ENCODE peak calls at places on chromosomes 3 and 15, in four cellular contexts. J, M, Q and I are unnamed samples.

GRCh38 chr3:139870000-139870675 is 64.8 kb upstream of the CLSTN2 start:
- DNase-seq in Q (no peak), M (no peak), J (no peak), I (no peak)

GRCh38 chr3:174775603-174776002 is 83.5 kb upstream of the NAALADL2 start:
- DNase-seq in J (peak; percentile 25), Q (no peak), M (no peak), I (no peak)

GRCh38 chr3:126817781-126818180 is 113.7 kb downstream of the CHCHD6 start:
- DNase-seq in M (no peak), J (no peak), Q (no peak), I (no peak)

GRCh38 chr15:80121546-80121945 is 31.3 kb upstream of the FAH start:
- DNase-seq in M (no peak), Q (no peak), J (no peak), I (no peak)

GRCh38 chr15:74179101-74179841 is 5.8 kb downstream of the ISLR start:
- DNase-seq in M (no peak), J (peak; percentile 78), Q (peak; percentile 94), I (peak; percentile 91)

GRCh38 chr3:112718516-112718915 is 77.6 kb upstream of the CCDC80 start:
- DNase-seq in J (no peak), Q (no peak), M (no peak), I (no peak)

GRCh38 chr15:44956388-44956787 is at the start of gene TERB2:
- DNase-seq in J (no peak), M (no peak), Q (no peak), I (no peak)

GRCh38 chr3:25856902-25857518 is 67.1 kb downstream of the OXSM start:
- DNase-seq in Q (no peak), M (peak; percentile 75), J (no peak), I (no peak)

GRCh38 chr3:102536479-102536878 is 101.7 kb downstream of the ZPLD1 start:
- DNase-seq in Q (no peak), M (peak; percentile 58), J (no peak), I (no peak)

GRCh38 chr3:179801263-179801662 is 148.4 kb downstream of the USP13 start:
- DNase-seq in M (no peak), J (no peak), Q (no peak), I (no peak)

GRCh38 chr15:36882487-36883108 is 217.8 kb downstream of the MEIS2 start:
- DNase-seq in J (no peak), M (no peak), Q (no peak), I (no peak)

GRCh38 chr3:134194247-134194646 is 56.4 kb downstream of the RYK start:
- DNase-seq in J (no peak), M (no peak), Q (no peak), I (no peak)

GRCh38 chr3:169456900-169457299 is 206.6 kb downstream of the MECOM start:
- DNase-seq in M (no peak), J (no peak), Q (no peak), I (no peak)

GRCh38 chr3:151305081-151305777 is 11.4 kb downstream of the GPR87 start:
- DNase-seq in J (no peak), Q (peak; percentile 38), M (no peak), I (no peak)

GRCh38 chr15:39582977-39583585 is 2.2 kb downstream of the THBS1 start:
- DNase-seq in Q (no peak), J (no peak), M (no peak), I (no peak)

GRCh38 chr15:96047255-96047931 is 283.1 kb upstream of the NR2F2 start:
- DNase-seq in Q (peak; percentile 36), J (peak; percentile 18), M (no peak), I (no peak)

GRCh38 chr3:128079823-128080222 is 27.6 kb downstream of the SEC61A1 start:
- DNase-seq in M (no peak), Q (no peak), J (no peak), I (no peak)

GRCh38 chr3:178099885-178100284 is 436.4 kb upstream of the KCNMB2 start:
- DNase-seq in M (no peak), J (no peak), Q (no peak), I (no peak)

GRCh38 chr3:134354612-134355275 is 19.5 kb downstream of the AMOTL2 start:
- DNase-seq in J (no peak), Q (no peak), M (no peak), I (no peak)

GRCh38 chr15:32831458-32831857 is 113.7 kb downstream of the GREM1 start:
- DNase-seq in J (no peak), Q (no peak), M (no peak), I (no peak)

GRCh38 chr15:91694131-91694828 is 159.2 kb upstream of the SLCO3A1 start:
- DNase-seq in M (no peak), J (peak; percentile 46), Q (peak; percentile 57), I (peak; percentile 76)

GRCh38 chr3:184822654-184823053 is 10.7 kb downstream of the VPS8 start:
- DNase-seq in J (no peak), Q (no peak), M (no peak), I (no peak)

GRCh38 chr3:97932387-97932801 is 39.8 kb downstream of the RIOX2 start:
- DNase-seq in J (peak; percentile 22), Q (no peak), M (no peak), I (no peak)

GRCh38 chr3:129859272-129859671 is 34.2 kb downstream of the TMCC1 start:
- DNase-seq in Q (no peak), J (no peak), M (no peak), I (no peak)

GRCh38 chr15:82855286-82856092 is 46.1 kb downstream of the WHAMM start:
- DNase-seq in M (peak; percentile 43), Q (no peak), J (peak; percentile 17), I (peak; percentile 50)

GRCh38 chr3:39106281-39107055 is 959 bp downstream of the GORASP1 start:
- DNase-seq in M (no peak), Q (no peak), J (no peak), I (peak; percentile 57)

GRCh38 chr15:65738649-65739048 is 53.4 kb downstream of the DENND4A start:
- DNase-seq in J (no peak), Q (no peak), M (no peak), I (no peak)

GRCh38 chr3:8660271-8660731 is 15.7 kb upstream of the SSUH2 start:
- DNase-seq in Q (no peak), J (no peak), M (no peak), I (no peak)

GRCh38 chr15:57500979-57501576 is 90.6 kb upstream of the MYZAP start:
- DNase-seq in J (no peak), Q (no peak), M (no peak), I (no peak)

GRCh38 chr3:170007031-170007663 is 30.6 kb upstream of the GPR160 start:
- DNase-seq in M (peak; percentile 69), Q (no peak), J (no peak), I (no peak)

GRCh38 chr15:62138124-62138523 is 27.0 kb downstream of the C2CD4B start:
- DNase-seq in J (no peak), Q (peak; percentile 54), M (no peak), I (no peak)

GRCh38 chr15:34737379-34737928 is 17.3 kb downstream of the GJD2 start:
- DNase-seq in Q (no peak), J (peak; percentile 29), M (no peak), I (no peak)

GRCh38 chr3:51955893-51956770 is 951 bp downstream of the GPR62 start:
- DNase-seq in M (peak; percentile 36), Q (peak; percentile 53), J (peak; percentile 50), I (no peak)
- H3K4me3 ChIP-seq in M (no peak overlapping the region), Q (peak overlapping the region; percentile 40), J (peak overlapping the region; percentile 54), I (peak overlapping the region; percentile 48)

DNA sequence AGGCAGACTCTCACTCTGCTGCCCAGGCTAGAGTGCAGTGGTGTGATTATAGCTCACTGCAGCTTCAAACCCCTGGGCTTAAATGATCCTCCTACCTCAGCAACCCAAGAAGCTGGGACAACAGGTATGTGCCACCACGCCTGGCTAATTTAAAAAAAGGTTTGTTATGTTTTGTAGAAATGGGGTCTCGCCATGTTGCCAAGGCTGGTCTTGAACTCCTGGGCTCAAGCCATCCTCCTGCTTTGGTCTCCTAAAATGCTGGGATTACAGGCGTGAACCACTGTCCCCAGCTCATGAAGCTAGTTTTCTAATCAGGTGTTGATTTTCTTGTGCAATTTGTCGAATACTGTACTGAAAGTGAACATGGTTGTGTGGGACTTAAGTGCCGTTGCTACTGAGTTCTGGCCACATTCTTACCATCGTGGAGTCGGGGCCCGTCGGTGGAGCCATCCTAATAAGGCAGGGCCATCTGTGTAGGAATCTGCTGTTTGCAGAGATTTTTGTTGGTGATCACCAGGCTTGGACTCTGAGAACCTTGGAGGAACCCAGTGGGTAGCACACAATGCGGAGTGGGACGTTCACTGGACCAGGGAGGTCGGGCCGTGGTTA is 193.2 kb downstream of the GOLGA6L6 start:
- DNase-seq in Q (no peak), M (no peak), J (no peak), I (no peak)
- H3K9me3 ChIP-seq in Q (no peaks in the 10 kb centered on the region), M (no peaks in the 10 kb centered on the region), J (no peaks in the 10 kb centered on the region), I (peaks cover 11% of the 10 kb centered on the region)

GRCh38 chr15:101211897-101212296 is 40.0 kb downstream of the CHSY1 start:
- DNase-seq in Q (no peak), J (no peak), M (no peak), I (no peak)
- TF ChIP-seq CTCF in Q (no peak), J (no peak), M (no peak), I (no peak)

DNA sequence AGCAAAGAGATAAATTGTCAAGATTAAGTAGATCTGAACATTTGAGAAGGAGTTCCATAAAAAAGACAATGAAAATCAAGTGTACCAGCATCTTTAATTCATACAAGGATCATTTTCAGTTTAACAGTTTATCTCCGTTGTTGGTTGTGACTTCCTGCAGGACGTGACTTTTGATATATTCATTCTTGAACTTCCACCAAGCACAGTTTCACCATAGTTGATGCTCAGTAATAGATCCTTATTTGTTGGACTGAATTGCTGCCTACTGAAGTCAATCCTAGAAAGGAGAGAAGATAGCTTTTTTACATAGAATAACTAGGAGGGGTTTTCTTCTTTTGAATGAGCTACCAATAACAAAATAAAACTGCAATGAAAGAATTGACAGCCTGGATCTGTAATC is 408.2 kb downstream of the LPP start:
- DNase-seq in J (no peak), M (no peak), Q (no peak), I (no peak)
- H3K4me3 ChIP-seq in J (no peak overlapping the region), M (no peak overlapping the region), Q (no peak overlapping the region), I (no peak overlapping the region)

GRCh38 chr3:63875510-63875909 is 11.8 kb downstream of the ATXN7 start:
- DNase-seq in Q (no peak), J (no peak), M (no peak), I (no peak)

GRCh38 chr3:63877737-63878393 is 14.2 kb downstream of the ATXN7 start:
- DNase-seq in Q (no peak), J (no peak), M (no peak), I (no peak)

GRCh38 chr3:63872135-63872924 is 8.7 kb downstream of the ATXN7 start:
- DNase-seq in M (no peak), J (no peak), Q (no peak), I (no peak)

GRCh38 chr3:63876260-63876659 is 12.6 kb downstream of the ATXN7 start:
- DNase-seq in M (no peak), J (no peak), Q (no peak), I (no peak)

GRCh38 chr3:63874769-63875168 is 11.1 kb downstream of the ATXN7 start:
- DNase-seq in M (no peak), Q (no peak), J (no peak), I (no peak)
- H3K9me3 ChIP-seq in M (no peaks in the 10 kb centered on the region), Q (no peaks in the 10 kb centered on the region), J (no peaks in the 10 kb centered on the region), I (no peaks in the 10 kb centered on the region)